ENCODE peak calls at places on chromosomes 13 and 19, in four cellular contexts. N is stimulated activated CD4-positive, alpha-beta T cell treated with anti-CD3 and anti-CD28 coated beads, Interleukin-1b, Interleukin-23, amount 100 ng/mL, for 48 hours; L is ELF-1; G is left ventricle myocardium inferior. D is an unnamed sample.

GRCh38 chr13:36207672-36208071 is 6.7 kb downstream of the SOHLH2 start:
- DNase-seq in G (no peak), N (no peak), L (no peak), D (no peak)

GRCh38 chr19:1866693-1867358 is 3.4 kb upstream of the KLF16 start:
- DNase-seq in G (no peak), N (no peak), L (no peak), D (no peak)

GRCh38 chr13:45374917-45375316 is 33.9 kb upstream of the TPT1 start:
- DNase-seq in N (no peak), L (no peak), G (no peak), D (no peak)

GRCh38 chr19:48393559-48394330 is at the start of gene GRIN2D:
- DNase-seq in G (no peak), L (peak), N (no peak), D (peak)

GRCh38 chr19:48487944-48488343 is 18.8 kb downstream of the CYTH2 start:
- DNase-seq in L (no peak), N (no peak), G (peak), D (no peak)

GRCh38 chr13:113895436-113895835 is 31.6 kb upstream of the GAS6 start:
- DNase-seq in L (no peak), N (no peak), G (no peak), D (no peak)

GRCh38 chr19:313988-314815 is 23.0 kb upstream of the PLPP2 start:
- DNase-seq in L (no peak), N (no peak), G (no peak), D (no peak)

GRCh38 chr13:24100152-24100551 is 60.4 kb upstream of the SPATA13 start:
- DNase-seq in L (no peak), G (no peak), N (no peak), D (no peak)

GRCh38 chr19:55044771-55045716 is 7.0 kb upstream of the GP6 start:
- DNase-seq in N (no peak), G (no peak), L (no peak), D (no peak)

GRCh38 chr19:6227941-6228325 is 51.8 kb downstream of the MLLT1 start:
- DNase-seq in L (no peak), G (no peak), N (no peak), D (no peak)

GRCh38 chr19:6097911-6098310 is 12.4 kb downstream of the RFX2 start:
- DNase-seq in N (no peak), G (no peak), L (no peak), D (no peak)

GRCh38 chr13:113852536-113853517 is 11.0 kb downstream of the GAS6 start:
- DNase-seq in L (peak), N (no peak), G (no peak), D (no peak)

GRCh38 chr13:26423634-26424033 is 133.8 kb upstream of the WASF3 start:
- DNase-seq in G (peak), N (no peak), L (peak), D (no peak)

D was measured in NCI-H345.